ENCODE peak calls at places on chromosome 6, in eight cellular contexts. One of them, this sample, is unnamed.

GRCh38 chr6:91626935-91627334 is 1040.1 kb upstream of the MAP3K7 start:
- DNase-seq in HCT116: no peak
- DNase-seq in effector memory CD8-positive, alpha-beta T cell: no peak
- DNase-seq in RWPE1: peak; percentile 22
- DNase-seq in NCI-H748 treated with DMSO at 0.1 percent for 48 hours: no peak
- DNase-seq in amniotic stem cell: no peak
- DNase-seq in right cardiac atrium: no peak
- DNase-seq in neural progenitor cell: no peak
- DNase-seq in this sample: no peak

GRCh38 chr6:24549158-24549557 is 54.4 kb downstream of the ALDH5A1 start:
- DNase-seq in effector memory CD8-positive, alpha-beta T cell: no peak
- DNase-seq in HCT116: no peak
- DNase-seq in RWPE1: no peak
- DNase-seq in amniotic stem cell: no peak
- DNase-seq in right cardiac atrium: no peak
- DNase-seq in neural progenitor cell: no peak
- DNase-seq in NCI-H748 treated with DMSO at 0.1 percent for 48 hours: no peak
- DNase-seq in this sample: no peak

GRCh38 chr6:88705601-88706000 is 257.8 kb downstream of the RNGTT start:
- DNase-seq in HCT116: no peak
- DNase-seq in RWPE1: no peak
- DNase-seq in right cardiac atrium: no peak
- DNase-seq in neural progenitor cell: no peak
- DNase-seq in amniotic stem cell: no peak
- DNase-seq in effector memory CD8-positive, alpha-beta T cell: no peak
- DNase-seq in NCI-H748 treated with DMSO at 0.1 percent for 48 hours: no peak
- DNase-seq in this sample: no peak

GRCh38 chr6:137266032-137266586 is 46.9 kb upstream of the IFNGR1 start:
- DNase-seq in NCI-H748 treated with DMSO at 0.1 percent for 48 hours: no peak
- DNase-seq in right cardiac atrium: no peak
- DNase-seq in effector memory CD8-positive, alpha-beta T cell: no peak
- DNase-seq in neural progenitor cell: no peak
- DNase-seq in HCT116: no peak
- DNase-seq in RWPE1: no peak
- DNase-seq in amniotic stem cell: no peak
- DNase-seq in this sample: no peak

GRCh38 chr6:4295058-4295788 is 159.8 kb upstream of the ECI2 start:
- DNase-seq in HCT116: no peak
- DNase-seq in RWPE1: no peak
- DNase-seq in right cardiac atrium: no peak
- DNase-seq in neural progenitor cell: no peak
- DNase-seq in NCI-H748 treated with DMSO at 0.1 percent for 48 hours: no peak
- DNase-seq in effector memory CD8-positive, alpha-beta T cell: no peak
- DNase-seq in amniotic stem cell: no peak
- DNase-seq in this sample: no peak

GRCh38 chr6:39686980-39687379 is 38.2 kb downstream of the KIF6 start:
- DNase-seq in RWPE1: no peak
- DNase-seq in amniotic stem cell: no peak
- DNase-seq in NCI-H748 treated with DMSO at 0.1 percent for 48 hours: no peak
- DNase-seq in effector memory CD8-positive, alpha-beta T cell: no peak
- DNase-seq in right cardiac atrium: no peak
- DNase-seq in neural progenitor cell: no peak
- DNase-seq in HCT116: no peak
- DNase-seq in this sample: no peak

GRCh38 chr6:131366223-131366622 is 206.8 kb upstream of the ARG1 start:
- DNase-seq in neural progenitor cell: no peak
- DNase-seq in right cardiac atrium: no peak
- DNase-seq in RWPE1: no peak
- DNase-seq in NCI-H748 treated with DMSO at 0.1 percent for 48 hours: no peak
- DNase-seq in HCT116: no peak
- DNase-seq in effector memory CD8-positive, alpha-beta T cell: no peak
- DNase-seq in amniotic stem cell: no peak
- DNase-seq in this sample: no peak

GRCh38 chr6:105135907-105136432 is 43.8 kb downstream of the POPDC3 start:
- DNase-seq in neural progenitor cell: no peak
- DNase-seq in amniotic stem cell: no peak
- DNase-seq in RWPE1: no peak
- DNase-seq in effector memory CD8-positive, alpha-beta T cell: no peak
- DNase-seq in HCT116: no peak
- DNase-seq in NCI-H748 treated with DMSO at 0.1 percent for 48 hours: no peak
- DNase-seq in right cardiac atrium: no peak
- DNase-seq in this sample: no peak

GRCh38 chr6:80543598-80544181 is 437.2 kb downstream of the BCKDHB start:
- DNase-seq in effector memory CD8-positive, alpha-beta T cell: no peak
- DNase-seq in neural progenitor cell: no peak
- DNase-seq in HCT116: no peak
- DNase-seq in RWPE1: peak; percentile 51
- DNase-seq in right cardiac atrium: no peak
- DNase-seq in amniotic stem cell: peak; percentile 36
- DNase-seq in NCI-H748 treated with DMSO at 0.1 percent for 48 hours: no peak
- DNase-seq in this sample: peak; percentile 13

This sample was measured in WTC11.